ENCODE peak calls at places on chromosomes 13 and 19, in six cellular contexts. F, H, W, U, R and O are unnamed samples.
A peak's percentile ranks its signal among the peaks of the same experiment; 100 is the strongest.

GRCh38 chr13:87678353-87678752 is 7.2 kb downstream of the SLITRK5 start:
- DNase-seq in F (no peak), H (no peak), W (peak; percentile 4), U (no peak), R (no peak), O (no peak)

GRCh38 chr13:36297600-36298338 is at the start of gene CCDC169:
- DNase-seq in F (peak; percentile 5), H (peak; percentile 73), W (peak; percentile 73), U (peak; percentile 83), R (no peak), O (no peak)

GRCh38 chr19:1806184-1807029 is 5.7 kb downstream of the ATP8B3 start:
- DNase-seq in F (no peak), H (no peak), W (no peak), U (no peak), R (no peak), O (no peak)

GRCh38 chr13:98214008-98214643 is 37.1 kb upstream of the RNF113B start:
- DNase-seq in F (no peak), H (no peak), W (no peak), U (no peak), R (no peak), O (no peak)

GRCh38 chr13:113969973-113970611 is 3.8 kb downstream of the C13orf46 start:
- DNase-seq in F (no peak), H (no peak), W (no peak), U (no peak), R (no peak), O (no peak)

GRCh38 chr19:17390665-17391370 is 3.2 kb downstream of the CCDC194 start:
- DNase-seq in F (peak; percentile 83), H (peak; percentile 97), W (peak; percentile 99), U (peak; percentile 71), R (no peak), O (peak; percentile 95)

GRCh38 chr13:40192516-40193257 is 473.8 kb downstream of the FOXO1 start:
- DNase-seq in F (no peak), H (no peak), W (no peak), U (no peak), R (no peak), O (no peak)

GRCh38 chr19:58033741-58034475 is at the start of gene ZSCAN1:
- DNase-seq in F (no peak), H (no peak), W (peak; percentile 92), U (peak; percentile 70), R (no peak), O (no peak)

GRCh38 chr19:16117594-16118033 is 5.9 kb downstream of the RAB8A start:
- DNase-seq in F (no peak), H (no peak), W (no peak), U (no peak), R (no peak), O (no peak)

DNA sequence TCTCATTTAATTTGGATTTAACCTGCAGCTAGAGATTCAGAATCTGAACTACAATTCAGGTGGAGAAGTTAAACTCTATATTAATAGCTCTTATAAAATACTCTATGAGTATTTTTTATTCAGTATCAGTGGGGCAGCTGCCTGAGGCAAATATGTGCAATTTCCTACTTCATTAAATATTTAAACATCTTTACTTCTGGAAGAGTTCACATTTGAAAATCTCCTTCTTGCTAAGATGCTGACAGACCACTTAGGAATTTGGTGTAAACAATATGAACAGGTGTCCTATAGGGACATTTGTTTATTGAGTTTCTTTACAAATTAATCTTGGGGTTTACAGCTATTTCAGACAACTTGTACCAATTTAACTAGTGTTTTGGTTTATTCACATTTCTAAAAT is 20.4 kb downstream of the STARD13 start:
- DNase-seq in F (no peak), H (no peak), W (no peak), U (no peak), R (no peak), O (no peak)
- TF ChIP-seq TAF1 in F (no peak), H (no peak), W (no peak), U (no peak), R (no peak), O (no peak)

GRCh38 chr19:3080281-3080680 is 13.9 kb upstream of the GNA11 start:
- DNase-seq in F (no peak), H (no peak), W (peak; percentile 27), U (no peak), R (no peak), O (no peak)
- TF ChIP-seq TAF1 in F (no peak), H (no peak), W (no peak), U (no peak), R (no peak), O (no peak)

GRCh38 chr13:30422056-30422914 is at the start of gene UBE2L5:
- DNase-seq in F (peak; percentile 23), H (peak; percentile 63), W (peak; percentile 86), U (no peak), R (no peak), O (peak; percentile 43)

GRCh38 chr13:30418886-30419459 is 3.3 kb upstream of the UBE2L5 start:
- DNase-seq in F (no peak), H (no peak), W (no peak), U (no peak), R (no peak), O (no peak)

GRCh38 chr13:30423891-30424290 is 1.6 kb downstream of the UBE2L5 start:
- DNase-seq in F (no peak), H (no peak), W (no peak), U (no peak), R (no peak), O (no peak)

GRCh38 chr13:30418075-30418715 is 4.1 kb upstream of the UBE2L5 start:
- DNase-seq in F (no peak), H (no peak), W (no peak), U (no peak), R (no peak), O (no peak)

DNA sequence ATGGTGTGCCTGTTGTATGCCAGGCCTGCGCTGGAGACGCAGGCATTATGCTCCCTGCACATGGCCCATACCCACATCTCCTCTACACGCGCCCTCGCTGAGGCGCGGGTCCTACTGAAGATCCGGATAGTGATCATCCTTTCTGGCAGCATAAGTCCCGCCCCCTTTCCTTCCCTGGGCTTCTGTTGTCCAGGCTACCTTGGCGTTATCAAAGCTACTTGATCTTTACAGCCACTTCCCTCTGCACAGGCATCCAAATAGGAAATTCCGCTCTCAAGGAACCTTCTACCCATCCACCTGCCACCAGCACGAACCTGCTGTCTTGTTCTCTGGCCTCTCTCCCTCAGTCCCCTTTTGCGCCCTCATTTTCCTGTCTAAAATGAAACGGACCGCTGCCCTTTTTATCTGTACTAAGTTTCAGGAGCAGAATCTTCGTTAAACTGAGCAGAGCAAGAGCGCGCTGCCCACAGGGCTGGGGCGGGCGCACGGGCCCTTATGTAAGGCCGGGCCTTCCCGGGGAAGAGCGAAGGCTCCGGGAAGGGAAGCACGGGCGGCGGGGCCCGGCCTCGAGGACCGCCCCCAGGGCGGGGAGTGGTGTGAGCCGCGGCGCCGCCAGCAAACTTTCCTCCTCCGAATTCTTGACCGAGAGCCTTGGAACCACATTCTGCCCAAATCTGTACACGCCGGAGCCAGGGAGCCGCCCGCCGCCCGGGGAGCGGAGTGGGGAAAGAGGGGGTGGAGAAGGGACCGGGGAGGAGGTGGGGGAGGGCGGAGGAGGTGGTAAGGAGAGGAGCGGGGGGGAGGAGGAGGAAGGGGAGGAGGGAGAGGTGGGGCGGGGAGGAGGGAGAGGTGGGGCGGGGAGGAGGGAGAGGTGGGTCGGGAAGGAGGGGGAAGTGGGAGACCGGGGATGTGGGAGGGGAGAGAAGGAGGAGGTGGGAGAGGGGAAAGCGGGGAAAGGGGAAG is 919 bp upstream of the UBE2L5 start:
- DNase-seq in F (no peak), H (peak; percentile 68), W (peak; percentile 77), U (no peak), R (no peak), O (peak; percentile 40)
- TF ChIP-seq TAF1 in F (no peak), H (no peak), W (no peak), U (peak; percentile 14), R (no peak), O (no peak)

GRCh38 chr19:48540110-48540509 is 11.9 kb upstream of the SULT2B1 start:
- DNase-seq in F (no peak), H (no peak), W (no peak), U (no peak), R (no peak), O (no peak)

GRCh38 chr19:48541813-48542212 is 10.2 kb upstream of the SULT2B1 start:
- DNase-seq in F (no peak), H (no peak), W (no peak), U (no peak), R (no peak), O (no peak)

GRCh38 chr19:48544856-48545750 is 6.9 kb upstream of the SULT2B1 start:
- DNase-seq in F (no peak), H (no peak), W (no peak), U (no peak), R (no peak), O (no peak)

GRCh38 chr19:48539503-48540096 is 12.4 kb upstream of the SULT2B1 start:
- DNase-seq in F (no peak), H (no peak), W (peak; percentile 63), U (no peak), R (no peak), O (no peak)

DNA sequence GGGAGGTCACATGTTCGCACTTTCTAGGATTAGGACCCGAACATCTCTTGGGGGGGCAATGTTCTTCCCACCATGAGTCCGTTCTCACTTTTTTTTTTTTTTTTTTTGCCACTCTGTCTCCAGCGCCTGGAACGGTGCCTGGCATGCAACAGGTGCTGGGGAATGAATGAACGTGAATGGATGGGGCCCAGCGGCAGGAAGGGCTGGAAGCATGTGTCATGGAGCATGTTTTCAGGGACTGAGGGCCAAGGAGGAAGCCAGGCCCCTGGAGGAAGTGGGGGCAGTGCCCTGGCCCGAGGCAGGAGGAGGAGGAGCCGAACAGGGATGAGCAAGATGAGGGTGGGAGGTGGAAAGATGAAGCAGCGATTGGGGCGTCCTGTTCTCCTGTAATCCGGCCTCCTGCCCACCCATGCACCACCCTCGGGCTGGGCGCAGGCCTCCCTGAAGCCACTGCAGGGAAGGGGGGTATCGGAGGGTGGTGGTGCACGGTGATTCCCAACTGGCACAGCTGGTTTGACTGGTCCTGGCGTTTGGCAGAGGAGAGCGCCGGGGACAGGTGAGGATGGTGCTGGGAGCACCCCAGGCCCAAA is 8.8 kb upstream of the SULT2B1 start:
- DNase-seq in F (no peak), H (no peak), W (no peak), U (no peak), R (no peak), O (no peak)
- TF ChIP-seq TAF1 in F (no peak), H (no peak), W (no peak), U (no peak), R (no peak), O (no peak)

DNA sequence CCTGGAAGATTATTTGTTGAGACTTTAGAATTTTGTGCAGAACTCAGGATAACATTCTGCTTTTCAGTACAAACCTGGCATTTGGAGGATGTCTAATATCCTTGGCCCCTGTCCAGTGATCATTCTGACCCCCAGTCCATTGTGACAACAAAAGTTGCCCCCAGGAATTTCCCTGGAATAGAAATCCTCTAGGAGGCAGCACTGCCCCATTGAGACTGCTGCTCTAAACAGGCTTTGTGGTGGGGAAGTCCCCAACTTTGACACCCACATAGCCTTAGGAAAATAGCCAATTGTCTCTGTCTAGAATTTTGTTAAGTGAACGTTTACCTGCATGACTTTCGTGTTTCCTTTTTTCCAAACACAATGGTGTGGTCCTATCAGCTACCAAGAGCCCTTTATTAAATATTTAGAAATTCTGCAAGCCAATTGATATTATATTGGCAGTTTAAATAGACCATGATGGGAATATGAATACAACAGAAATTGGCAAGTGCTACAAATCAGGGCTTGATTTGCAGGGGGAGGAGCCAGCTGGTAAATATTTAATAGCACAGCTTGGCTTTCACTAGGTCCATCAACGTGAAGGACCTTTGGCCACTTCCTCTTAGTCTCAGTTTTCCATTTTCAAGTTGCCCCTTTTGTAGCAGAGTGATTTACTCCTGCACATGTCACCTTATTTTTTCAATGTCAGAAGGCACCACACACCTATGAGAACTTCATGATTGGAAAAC is 451.7 kb downstream of the EFNB2 start:
- DNase-seq in F (peak; percentile 6), H (no peak), W (peak; percentile 18), U (no peak), R (no peak), O (no peak)
- TF ChIP-seq TAF1 in F (no peak), H (no peak), W (no peak), U (no peak), R (no peak), O (no peak)

GRCh38 chr19:5149508-5149907 is 180.6 kb downstream of the KDM4B start:
- DNase-seq in F (no peak), H (no peak), W (no peak), U (no peak), R (no peak), O (no peak)
- TF ChIP-seq TAF1 in F (no peak), H (no peak), W (no peak), U (no peak), R (no peak), O (no peak)